ENCODE peak calls at places on chromosomes 12 and 14, in nine cellular contexts. Y is KG1; H is non-pigmented ciliary epithelial cell; B is posterior cingulate gyrus; R is NCI-H1417; M is activated B cell treated with CpG ODN at 0.5 μM for 24 hours; C is sigmoid colon; K is HCT116; X is stimulated activated CD4-positive, alpha-beta T cell treated with anti-CD3 and anti-CD28 coated beads, Interleukin-1b, Interleukin-23, amount 100 ng/mL, for 1 hour. S is an unnamed sample.

GRCh38 chr12:7396418-7396817 is 47.5 kb downstream of the CD163L1 start:
- DNase-seq in C (no peak), Y (no peak), K (no peak), M (no peak), B (no peak), H (no peak), X (no peak), R (no peak), S (no peak)

GRCh38 chr14:31403707-31404106 is 16.6 kb downstream of the HEATR5A start:
- DNase-seq in K (no peak), H (no peak), C (no peak), Y (no peak), R (no peak), X (no peak), M (no peak), B (no peak), S (no peak)

GRCh38 chr12:132610051-132610759 is at the start of gene LRCOL1:
- DNase-seq in K (no peak), R (peak; percentile 56), H (peak; percentile 76), B (no peak), M (no peak), Y (no peak), X (no peak), C (no peak), S (no peak)

GRCh38 chr14:105281354-105282097 is 19.3 kb downstream of the BRF1 start:
- DNase-seq in M (no peak), Y (no peak), R (peak; percentile 64), H (peak; percentile 32), C (no peak), K (no peak), X (no peak), B (no peak), S (peak; percentile 84)

GRCh38 chr14:31858868-31859267 is 218.2 kb upstream of the ARHGAP5 start:
- DNase-seq in Y (no peak), X (no peak), B (no peak), R (no peak), M (no peak), K (no peak), H (no peak), C (no peak), S (no peak)

GRCh38 chr14:49879683-49880204 is 13.1 kb upstream of the ARF6 start:
- DNase-seq in X (no peak), C (no peak), R (peak; percentile 67), B (no peak), H (no peak), Y (peak; percentile 27), K (peak; percentile 95), M (no peak), S (peak; percentile 39)

GRCh38 chr12:53975816-53976152 is 1.0 kb upstream of the HOTAIR start:
- DNase-seq in M (no peak), R (no peak), X (no peak), C (no peak), Y (no peak), K (no peak), H (no peak), B (no peak), S (no peak)

GRCh38 chr14:21846227-21846885 is 172.7 kb upstream of the OR4E1 start:
- DNase-seq in K (no peak), R (peak; percentile 24), M (peak; percentile 18), H (no peak), B (peak; percentile 65), C (no peak), X (no peak), Y (no peak), S (peak; percentile 6)

GRCh38 chr12:98578821-98579220 is 14.7 kb upstream of the SLC25A3 start:
- DNase-seq in C (no peak), M (no peak), X (no peak), K (peak; percentile 51), H (no peak), Y (no peak), R (no peak), B (no peak), S (no peak)

GRCh38 chr14:80215756-80216581 is 4.7 kb upstream of the DIO2 start:
- DNase-seq in K (no peak), C (no peak), X (no peak), R (no peak), H (no peak), B (no peak), Y (no peak), M (no peak), S (peak; percentile 5)

GRCh38 chr12:95882080-95882479 is 23.3 kb downstream of the SNRPF start:
- DNase-seq in X (no peak), C (no peak), R (no peak), B (no peak), K (no peak), Y (no peak), H (no peak), M (no peak), S (no peak)

GRCh38 chr12:113874999-113875561 is 91.0 kb downstream of the RBM19 start:
- DNase-seq in H (no peak), Y (no peak), M (no peak), K (no peak), X (no peak), R (no peak), B (no peak), C (no peak), S (no peak)